ENCODE peak calls at places on chromosomes 7 and 10, in four cellular contexts. P, D, I and K are unnamed samples.

GRCh38 chr7:101127460-101128039 is 646 bp downstream of the SERPINE1 start:
- DNase-seq in P (no peak), I (no peak), D (no peak), K (no peak)

GRCh38 chr10:58514102-58514472 is 1.4 kb downstream of the BICC1 start:
- DNase-seq in I (no peak), D (no peak), P (no peak), K (no peak)

GRCh38 chr7:156504687-156505545 is 135.7 kb upstream of the RNF32 start:
- DNase-seq in I (no peak), P (no peak), D (peak), K (no peak)

GRCh38 chr10:48938281-48938680 is 1.4 kb downstream of the LRRC18 start:
- DNase-seq in P (no peak), I (no peak), D (no peak), K (no peak)

GRCh38 chr10:58028597-58029366 is 238.9 kb downstream of the IPMK start:
- DNase-seq in P (no peak), D (no peak), I (no peak), K (no peak)

GRCh38 chr10:30134546-30134945 is 75.2 kb upstream of the JCAD start:
- DNase-seq in I (no peak), P (no peak), D (no peak), K (no peak)

GRCh38 chr7:75575488-75576112 is 83.5 kb downstream of the SPDYE5 start:
- DNase-seq in P (no peak), I (no peak), D (no peak), K (no peak)

GRCh38 chr7:32587431-32587948 is 92.2 kb downstream of the AVL9 start:
- DNase-seq in P (no peak), I (no peak), D (peak), K (no peak)

GRCh38 chr10:24383681-24384106 is 174.8 kb downstream of the KIAA1217 start:
- DNase-seq in D (peak), P (peak), I (peak), K (peak)

GRCh38 chr10:118800920-118801319 is 46.1 kb upstream of the CACUL1 start:
- DNase-seq in P (no peak), D (peak), I (no peak), K (no peak)

GRCh38 chr7:130270947-130271790 is 4.5 kb downstream of the CPA2 start:
- DNase-seq in P (no peak), D (no peak), I (no peak), K (no peak)

GRCh38 chr7:45073031-45073842 is 15.5 kb downstream of the NACAD start:
- DNase-seq in P (no peak), D (no peak), I (no peak), K (no peak)

GRCh38 chr7:149774237-149775175 is 1.1 kb upstream of the ZNF467 start:
- DNase-seq in P (no peak), I (no peak), D (no peak), K (no peak)

GRCh38 chr10:124906551-124907001 is 35.3 kb upstream of the ZRANB1 start:
- DNase-seq in D (no peak), P (no peak), I (no peak), K (no peak)

GRCh38 chr10:44860811-44861751 is 50.1 kb upstream of the TMEM72 start:
- DNase-seq in P (no peak), I (no peak), D (peak), K (no peak)

GRCh38 chr10:74079914-74080590 is 70.6 kb downstream of the AP3M1 start:
- DNase-seq in I (no peak), P (no peak), D (no peak), K (no peak)

GRCh38 chr7:84085147-84085546 is 109.4 kb downstream of the SEMA3A start:
- DNase-seq in D (peak), P (no peak), I (no peak), K (no peak)

GRCh38 chr7:110569486-110569885 is 521.4 kb upstream of the LRRN3 start:
- DNase-seq in D (no peak), P (no peak), I (no peak), K (no peak)

GRCh38 chr7:2008936-2009540 is 223.7 kb downstream of the MAD1L1 start:
- DNase-seq in P (no peak), D (no peak), I (no peak), K (no peak)

GRCh38 chr7:45190406-45191165 is 33.0 kb downstream of the RAMP3 start:
- DNase-seq in P (no peak), I (no peak), D (no peak), K (no peak)

GRCh38 chr10:31749981-31750850 is 178.4 kb downstream of the ARHGAP12 start:
- DNase-seq in P (no peak), I (no peak), D (no peak), K (no peak)

GRCh38 chr10:44180321-44181154 is 204.4 kb downstream of the CXCL12 start:
- DNase-seq in P (no peak), D (no peak), I (no peak), K (no peak)

GRCh38 chr7:71982847-71983246 is 429.3 kb downstream of the CALN1 start:
- DNase-seq in P (no peak), D (no peak), I (no peak), K (no peak)

GRCh38 chr10:123252779-123253178 is 98.6 kb downstream of the BUB3 start:
- DNase-seq in D (no peak), I (no peak), P (no peak), K (no peak)

GRCh38 chr7:34748244-34749039 is 90.4 kb downstream of the NPSR1 start:
- DNase-seq in I (no peak), D (peak), P (no peak), K (no peak)

GRCh38 chr10:70564113-70564725 is 38.3 kb downstream of the PRF1 start:
- DNase-seq in P (no peak), D (no peak), I (no peak), K (no peak)

GRCh38 chr7:10308276-10308675 is 665.4 kb upstream of the PHF14 start:
- DNase-seq in I (no peak), D (no peak), P (no peak), K (no peak)

GRCh38 chr10:102231357-102232318 is 5.5 kb downstream of the ELOVL3 start:
- DNase-seq in D (peak), P (no peak), I (peak), K (peak)

GRCh38 chr10:81068446-81068845 is 530.7 kb downstream of the SH2D4B start:
- DNase-seq in P (no peak), I (no peak), D (no peak), K (no peak)

GRCh38 chr7:115038158-115038557 is 116.3 kb downstream of the MDFIC start:
- DNase-seq in P (no peak), I (no peak), D (no peak), K (no peak)

GRCh38 chr10:79286318-79286951 is 60.8 kb upstream of the PPIF start:
- DNase-seq in D (no peak), I (peak), P (peak), K (peak)

GRCh38 chr10:34931216-34931615 is 116.1 kb upstream of the PARD3 start:
- DNase-seq in P (no peak), I (no peak), D (no peak), K (no peak)

GRCh38 chr7:116689787-116690186 is 17.8 kb downstream of the MET start:
- DNase-seq in D (no peak), P (no peak), I (no peak), K (no peak)

GRCh38 chr10:130740788-130741785 is 570.4 kb downstream of the TCERG1L start:
- DNase-seq in P (no peak), D (no peak), I (no peak), K (no peak)

GRCh38 chr10:22805304-22805703 is 90.9 kb upstream of the PIP4K2A start:
- DNase-seq in P (no peak), I (no peak), D (peak), K (no peak)
- TF ChIP-seq POLR2AphosphoS5 in P (no peak), I (no peak), D (no peak), K (no peak)

GRCh38 chr7:48249162-48249561 is 77.9 kb downstream of the ABCA13 start:
- DNase-seq in D (no peak), P (no peak), I (no peak), K (no peak)

GRCh38 chr7:48242846-48243245 is 71.6 kb downstream of the ABCA13 start:
- DNase-seq in I (no peak), D (no peak), P (no peak), K (no peak)

GRCh38 chr7:48250441-48250951 is 79.2 kb downstream of the ABCA13 start:
- DNase-seq in D (no peak), P (no peak), I (no peak), K (no peak)

GRCh38 chr7:48244902-48245301 is 73.6 kb downstream of the ABCA13 start:
- DNase-seq in D (no peak), P (no peak), I (no peak), K (no peak)

DNA sequence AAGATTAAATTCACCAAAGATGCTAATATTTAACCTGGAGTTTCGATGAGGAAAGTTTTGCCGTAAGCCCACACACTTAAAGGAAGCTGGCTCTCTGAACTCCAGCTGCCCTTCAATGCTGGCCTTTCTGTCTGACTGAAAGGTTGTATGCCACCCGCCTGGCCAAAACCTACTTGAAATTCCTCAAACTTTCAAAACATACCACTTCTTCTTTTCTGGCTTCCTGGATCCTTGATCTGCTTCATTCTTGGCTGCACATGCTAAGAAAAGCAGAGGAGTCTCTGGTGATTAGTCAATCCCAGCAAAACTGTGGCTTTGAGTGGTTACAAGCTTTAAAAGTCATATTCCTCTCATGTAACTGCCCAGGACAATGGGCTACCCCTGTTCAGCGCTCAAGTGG is 74.8 kb downstream of the ABCA13 start:
- DNase-seq in I (no peak), D (no peak), P (peak), K (no peak)
- TF ChIP-seq TAF1 in I (no peak), D (no peak), P (no peak), K (no peak)

GRCh38 chr7:92806496-92806895 is 29.9 kb downstream of the CDK6 start:
- DNase-seq in I (no peak), D (no peak), P (no peak), K (no peak)
- TF ChIP-seq POLR2AphosphoS5 in I (no peak), D (no peak), P (no peak), K (no peak)

DNA sequence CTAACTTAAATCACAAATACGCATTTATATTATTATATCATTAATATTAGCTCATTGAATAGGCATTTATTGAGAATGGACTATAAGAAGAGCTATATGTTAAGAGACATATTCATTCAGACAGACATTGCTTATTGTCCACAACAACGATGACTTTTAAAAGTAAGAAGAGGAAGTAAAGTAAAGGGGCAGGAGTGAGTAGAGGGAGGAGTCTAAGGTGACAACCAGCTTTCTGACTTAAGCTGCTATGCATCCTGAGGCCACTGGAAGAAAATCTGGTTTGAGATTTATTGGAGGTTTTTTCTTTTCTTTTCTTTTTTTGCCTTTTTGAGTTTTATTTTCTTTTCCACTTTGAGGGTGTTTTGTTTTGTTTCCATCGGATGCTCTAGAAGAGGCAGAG is 723.5 kb downstream of the GRM8 start:
- DNase-seq in P (no peak), D (no peak), I (no peak), K (no peak)
- TF ChIP-seq TAF1 in P (no peak), D (no peak), I (no peak), K (no peak)

GRCh38 chr10:37680716-37681616 is 176.4 kb downstream of the ZNF248 start:
- DNase-seq in D (no peak), I (no peak), P (no peak), K (no peak)

GRCh38 chr10:37680243-37680683 is 177.1 kb downstream of the ZNF248 start:
- DNase-seq in P (no peak), I (no peak), D (no peak), K (no peak)

GRCh38 chr10:37681617-37681999 is 175.8 kb downstream of the ZNF248 start:
- DNase-seq in I (no peak), D (no peak), P (no peak), K (no peak)

GRCh38 chr10:37684765-37685164 is 172.6 kb downstream of the ZNF248 start:
- DNase-seq in P (no peak), D (no peak), I (no peak), K (no peak)

GRCh38 chr10:37682617-37683016 is 174.8 kb downstream of the ZNF248 start:
- DNase-seq in I (no peak), P (no peak), D (no peak), K (no peak)
- TF ChIP-seq POLR2AphosphoS5 in I (no peak), P (no peak), D (no peak), K (no peak)

DNA sequence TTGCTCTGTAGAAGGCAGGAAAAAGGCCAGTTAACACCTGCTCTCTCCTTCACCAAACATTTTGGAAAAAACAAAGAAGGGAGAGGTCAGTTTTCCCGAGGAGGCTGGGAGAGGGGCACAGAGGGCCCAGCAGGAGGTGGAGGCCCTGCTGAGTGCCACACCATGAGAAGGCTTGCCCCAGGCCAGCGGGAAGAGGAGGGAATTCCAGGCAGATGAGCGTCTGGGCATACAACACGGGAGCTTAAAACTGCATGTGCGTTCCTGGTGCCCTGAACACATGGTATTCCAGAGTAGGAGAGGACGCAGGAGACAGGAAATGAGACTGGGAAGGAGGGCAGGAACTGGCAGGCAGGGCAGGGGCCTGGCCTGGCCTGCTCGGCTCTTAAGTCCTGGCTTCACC is 182.4 kb downstream of the CCDC3 start:
- DNase-seq in D (no peak), P (no peak), I (no peak), K (no peak)
- TF ChIP-seq TAF1 in D (no peak), P (no peak), I (no peak), K (no peak)

DNA sequence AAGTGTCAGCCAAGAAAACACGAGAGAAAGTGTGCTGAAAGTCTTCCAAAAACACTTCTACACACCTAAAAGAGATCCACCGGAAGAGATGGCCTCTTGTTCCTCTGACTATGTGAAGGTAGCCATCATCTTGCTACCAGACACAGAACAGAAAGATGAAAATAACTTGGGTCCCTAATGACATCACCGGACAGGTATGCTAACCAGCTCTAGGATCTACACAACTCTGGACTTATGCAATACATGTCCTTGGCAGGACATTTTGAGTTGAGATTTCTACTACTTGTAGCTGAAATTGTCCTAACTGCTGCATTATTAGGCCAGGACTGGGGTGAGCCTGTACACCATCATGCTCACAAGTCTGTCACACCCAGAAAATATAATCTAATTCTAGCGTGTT is 358.7 kb downstream of the ELMO1 start:
- DNase-seq in I (no peak), D (peak), P (no peak), K (no peak)
- TF ChIP-seq POLR2AphosphoS5 in I (no peak), D (no peak), P (no peak), K (no peak)

DNA sequence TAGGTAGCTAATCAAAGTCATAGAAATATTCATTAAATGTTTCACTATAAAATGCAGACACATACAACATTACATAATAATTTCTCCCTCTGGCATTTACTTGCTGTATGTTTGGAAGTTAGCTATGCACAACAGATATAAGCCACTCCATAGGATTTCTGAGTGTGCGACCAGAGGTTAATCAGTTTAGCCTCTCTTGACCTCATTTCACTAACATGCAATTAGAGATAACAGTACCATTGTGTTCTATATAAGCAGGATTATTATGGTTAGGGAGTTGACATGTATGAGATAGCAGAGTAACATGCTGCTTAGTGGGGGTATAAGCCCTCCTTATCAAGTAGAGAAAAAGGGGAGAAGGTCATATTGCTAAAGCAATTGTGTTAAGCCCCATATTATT is 26.4 kb downstream of the GLUD1 start:
- DNase-seq in D (no peak), P (no peak), I (no peak), K (no peak)
- TF ChIP-seq TAF1 in D (no peak), P (no peak), I (no peak), K (no peak)

GRCh38 chr10:97056003-97056630 is 129.6 kb downstream of the SLIT1 start:
- DNase-seq in D (no peak), I (no peak), P (no peak), K (no peak)

GRCh38 chr10:97059872-97060205 is 125.9 kb downstream of the SLIT1 start:
- DNase-seq in I (no peak), D (no peak), P (no peak), K (no peak)

GRCh38 chr10:97059006-97059871 is 126.5 kb downstream of the SLIT1 start:
- DNase-seq in P (no peak), D (no peak), I (no peak), K (no peak)

GRCh38 chr10:97058521-97058920 is 127.2 kb downstream of the SLIT1 start:
- DNase-seq in I (no peak), P (no peak), D (no peak), K (no peak)

GRCh38 chr10:97057836-97058235 is 127.9 kb downstream of the SLIT1 start:
- DNase-seq in P (no peak), D (no peak), I (no peak), K (no peak)
- TF ChIP-seq POLR2AphosphoS5 in P (no peak), D (no peak), I (no peak), K (no peak)

GRCh38 chr10:103921750-103922195 is 3.8 kb upstream of the STN1 start:
- DNase-seq in I (no peak), D (peak), P (no peak), K (peak)
- TF ChIP-seq TAF1 in I (no peak), D (peak), P (no peak), K (peak)